ENCODE peak calls at places on chromosomes 12 and 14, in nine cellular contexts. Y is coronary artery, K is fibroblast of lung, Q is GM12865, S is cardiac fibroblast, P is AG04450, C is HFF-Myc, F is body of pancreas, L is fibroblast of pulmonary artery. V is an unnamed sample.

GRCh38 chr14:67949771-67950170 is 130.2 kb downstream of the RAD51B start:
- DNase-seq in P (no peak), L (no peak), K (no peak), Y (no peak), F (no peak), Q (no peak), S (no peak), C (no peak), V (no peak)

GRCh38 chr12:122841544-122842321 is 6.5 kb downstream of the HIP1R start:
- DNase-seq in L (no peak), Y (peak), K (peak), S (peak), F (peak), P (no peak), Q (no peak), C (no peak), V (peak)

GRCh38 chr14:23352506-23353432 is at the start of gene SLC22A17:
- DNase-seq in S (peak), L (peak), Y (peak), Q (no peak), F (peak), C (no peak), P (peak), K (peak), V (peak)

GRCh38 chr12:38689704-38690103 is 215.7 kb downstream of the CPNE8 start:
- DNase-seq in L (peak), C (no peak), Q (no peak), Y (no peak), S (peak), F (no peak), P (no peak), K (no peak), V (no peak)

GRCh38 chr14:93788557-93789365 is 476 bp upstream of the PRIMA1 start:
- DNase-seq in F (no peak), P (no peak), Y (no peak), L (no peak), Q (no peak), K (no peak), S (no peak), C (no peak), V (no peak)

GRCh38 chr14:103427485-103428443 is 42.5 kb downstream of the MARK3 start:
- DNase-seq in C (peak), S (peak), K (peak), Y (no peak), P (no peak), F (no peak), L (peak), Q (peak), V (peak)

GRCh38 chr14:23567186-23568020 is at the start of gene AP1G2:
- DNase-seq in P (no peak), S (peak), C (no peak), Y (no peak), L (peak), F (peak), Q (peak), K (peak), V (peak)

GRCh38 chr14:55097894-55098560 is 31.0 kb upstream of the LGALS3 start:
- DNase-seq in K (no peak), Q (peak), S (no peak), C (no peak), L (no peak), Y (no peak), P (no peak), F (no peak), V (no peak)

GRCh38 chr14:70073924-70074566 is 114.7 kb downstream of the SLC8A3 start:
- DNase-seq in F (peak), S (peak), C (peak), Y (no peak), L (peak), K (peak), P (peak), Q (peak), V (peak)

GRCh38 chr12:46523863-46524770 is 151.5 kb upstream of the SLC38A2 start:
- DNase-seq in L (peak), F (no peak), Y (no peak), C (peak), K (peak), S (peak), Q (no peak), P (peak), V (peak)

GRCh38 chr12:28568083-28568482 is 377.8 kb downstream of the CCDC91 start:
- DNase-seq in Y (no peak), Q (no peak), K (peak), S (peak), C (peak), F (no peak), L (peak), P (peak), V (peak)

GRCh38 chr12:31362759-31363415 is 36.9 kb upstream of the SINHCAF start:
- DNase-seq in Q (peak), C (no peak), P (no peak), K (no peak), L (no peak), Y (no peak), F (no peak), S (no peak), V (no peak)

GRCh38 chr14:74956000-74956279 is 543 bp upstream of the PGF start:
- DNase-seq in Y (no peak), P (no peak), L (no peak), S (no peak), Q (no peak), K (no peak), F (no peak), C (no peak), V (no peak)

GRCh38 chr14:69133206-69134125 is 19.5 kb downstream of the DCAF5 start:
- DNase-seq in P (no peak), K (peak), F (peak), S (peak), Y (no peak), L (peak), Q (no peak), C (no peak), V (peak)

GRCh38 chr14:49619730-49620129 is 696 bp downstream of the RPL36AL start:
- DNase-seq in C (no peak), K (no peak), Y (no peak), Q (no peak), P (no peak), F (no peak), L (no peak), S (no peak), V (no peak)

GRCh38 chr12:57138526-57139272 is 8.7 kb downstream of the LRP1-AS start:
- DNase-seq in Y (no peak), Q (no peak), L (peak), F (peak), P (no peak), C (no peak), K (peak), S (peak), V (no peak)

GRCh38 chr14:20194101-20194500 is 3.4 kb downstream of the OR11G2 start:
- DNase-seq in Y (no peak), L (no peak), Q (no peak), S (no peak), C (no peak), K (no peak), F (no peak), P (no peak), V (no peak)

GRCh38 chr14:101761881-101762529 is 496 bp downstream of the PPP2R5C start:
- DNase-seq in S (peak), C (no peak), Q (peak), L (no peak), K (no peak), P (no peak), F (peak), Y (no peak), V (no peak)

GRCh38 chr14:81169711-81170103 is 51.1 kb downstream of the GTF2A1 start:
- DNase-seq in Q (peak), C (no peak), F (peak), Y (peak), P (no peak), S (peak), L (no peak), K (peak), V (no peak)

GRCh38 chr12:88471641-88472040 is 108.6 kb downstream of the KITLG start:
- DNase-seq in F (no peak), K (peak), Q (no peak), L (peak), S (peak), P (no peak), C (peak), Y (no peak), V (peak)

GRCh38 chr14:68306934-68307758 is 485.7 kb downstream of the ZFP36L1 start:
- DNase-seq in Q (no peak), F (peak), K (peak), S (no peak), L (no peak), Y (no peak), P (no peak), C (no peak), V (peak)

GRCh38 chr12:25694072-25694471 is 141.0 kb upstream of the LMNTD1 start:
- DNase-seq in C (peak), L (peak), Q (no peak), K (peak), P (no peak), Y (no peak), S (peak), F (no peak), V (peak)

GRCh38 chr12:127928615-127929014 is 338.4 kb upstream of the TMEM132C start:
- DNase-seq in Q (no peak), C (no peak), S (no peak), F (no peak), Y (no peak), P (no peak), K (no peak), L (peak), V (peak)

GRCh38 chr12:115134298-115134697 is 450.3 kb upstream of the TBX3 start:
- DNase-seq in F (no peak), Y (no peak), K (no peak), Q (no peak), S (no peak), C (no peak), L (no peak), P (no peak), V (no peak)

GRCh38 chr14:104460920-104461651 is 118.5 kb upstream of the C14orf180 start:
- DNase-seq in L (no peak), P (no peak), Q (no peak), C (no peak), S (no peak), Y (peak), F (no peak), K (no peak), V (no peak)

GRCh38 chr12:112347521-112347920 is 34.7 kb downstream of the HECTD4 start:
- DNase-seq in L (peak), F (no peak), P (peak), Q (peak), S (peak), C (peak), Y (no peak), K (peak), V (peak)

GRCh38 chr14:64746298-64747250 is 42.4 kb downstream of the PLEKHG3 start:
- DNase-seq in P (no peak), Y (no peak), K (no peak), Q (no peak), C (no peak), S (no peak), L (no peak), F (no peak), V (peak)

GRCh38 chr14:91115986-91116385 is 2.1 kb downstream of the DGLUCY start:
- DNase-seq in S (peak), Y (no peak), F (peak), Q (no peak), L (peak), K (peak), C (no peak), P (no peak), V (no peak)
- H3K4me3 ChIP-seq in S (no peak), Y (no peak), F (no peak), Q (peak), L (no peak), K (no peak), C (peak), P (no peak), V (no peak)

GRCh38 chr12:130754234-130755001 is 38.3 kb upstream of the RIMBP2 start:
- DNase-seq in K (no peak), P (no peak), Y (no peak), S (no peak), C (no peak), L (no peak), F (no peak), Q (no peak), V (no peak)
- H3K4me3 ChIP-seq in K (no peak), P (no peak), Y (no peak), S (no peak), C (no peak), L (no peak), F (no peak), Q (no peak), V (no peak)

DNA sequence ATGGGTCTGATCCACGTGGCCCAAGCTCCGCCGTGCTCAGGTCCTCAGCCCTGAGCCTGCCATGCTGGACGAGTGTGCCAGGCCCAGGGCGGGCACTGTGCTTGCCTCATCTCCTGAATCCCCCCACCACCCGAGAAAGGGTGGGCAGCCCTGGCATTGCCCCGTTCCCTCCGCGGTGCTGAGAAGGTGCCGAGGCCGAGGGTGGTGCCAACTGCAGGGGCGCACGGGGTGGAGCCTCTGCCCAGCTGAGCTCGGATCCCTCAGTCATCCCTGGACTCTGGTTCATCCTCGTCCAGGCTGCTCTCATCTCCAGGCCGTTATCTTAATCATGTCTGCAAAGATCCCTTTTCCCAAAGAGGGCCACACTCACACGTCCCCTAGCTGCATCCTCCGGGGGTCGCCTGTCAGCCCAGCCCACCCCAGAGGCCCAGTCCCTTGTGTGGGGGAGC is 60.6 kb downstream of the NOC4L start:
- DNase-seq in C (no peak), K (no peak), F (no peak), L (no peak), Q (no peak), Y (no peak), S (no peak), P (no peak), V (no peak)
- H3K4me3 ChIP-seq in C (no peak), K (no peak), F (no peak), L (no peak), Q (no peak), Y (peak), S (no peak), P (no peak), V (no peak)

DNA sequence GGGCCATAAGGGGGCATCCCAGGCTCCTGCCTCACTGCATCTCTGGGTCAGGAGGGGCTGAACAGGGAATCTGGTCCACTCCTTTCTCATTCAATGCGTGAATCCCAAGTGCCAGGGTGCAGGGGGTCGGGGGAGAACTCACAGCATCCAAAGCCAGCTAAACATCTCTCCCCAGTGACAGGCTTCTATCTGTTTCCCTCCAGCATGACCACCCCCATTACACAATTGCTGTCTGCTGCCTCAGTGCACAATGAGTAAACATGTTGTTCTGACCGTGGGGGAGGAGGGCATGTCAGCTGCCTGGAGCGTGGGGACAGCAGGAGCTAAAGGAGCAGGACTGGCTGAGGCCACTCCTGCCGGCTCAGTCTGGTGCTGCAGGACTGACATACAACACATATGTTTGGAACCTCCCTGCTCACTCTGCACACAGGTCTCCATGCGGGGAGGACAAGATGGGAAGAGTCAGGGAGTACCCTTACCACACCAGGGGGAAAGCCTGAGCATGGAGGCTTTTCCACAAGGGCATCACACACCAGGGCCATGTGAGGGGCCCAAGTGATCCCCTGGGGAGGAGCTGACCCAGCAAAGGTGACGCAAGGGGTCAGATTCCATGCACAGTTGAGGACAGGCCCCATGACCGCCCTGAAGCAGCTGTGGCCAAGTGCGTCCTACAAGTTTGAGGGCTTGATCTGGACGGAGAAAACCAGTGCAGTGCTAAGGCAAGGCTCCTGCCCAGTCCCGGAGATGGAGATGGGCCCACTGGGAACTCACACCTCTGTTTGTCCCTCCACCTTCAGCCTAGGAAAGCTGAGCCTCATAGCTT is 1.4 kb downstream of the TNS2 start:
- DNase-seq in K (peak), S (peak), C (no peak), F (peak), Y (peak), L (peak), P (no peak), Q (no peak), V (no peak)
- H3K4me3 ChIP-seq in K (peak), S (peak), C (peak), F (no peak), Y (peak), L (peak), P (peak), Q (no peak), V (peak)